ENCODE peak calls at places on chromosome 1, in five cellular contexts. C is K562, N is HepG2, Q is GM12878, G is SK-N-SH. H is an unnamed sample.

GRCh38 chr1:180630408-180631196 is 1.2 kb upstream of the XPR1 start:
- DNase-seq in G (no peak), N (no peak), C (no peak), Q (no peak), H (no peak)

GRCh38 chr1:34851431-34852105 is 8.0 kb downstream of the SMIM12 start:
- DNase-seq in Q (no peak), C (no peak), N (no peak), G (no peak), H (no peak)

GRCh38 chr1:46569909-46570725 is 18.7 kb upstream of the KNCN start:
- DNase-seq in C (no peak), N (no peak), G (no peak), Q (no peak), H (no peak)

GRCh38 chr1:20184481-20184900 is 1.4 kb upstream of the UBXN10 start:
- DNase-seq in Q (no peak), G (no peak), N (peak; percentile 49), C (peak; percentile 34), H (no peak)

GRCh38 chr1:205285391-205286101 is 36.0 kb downstream of the NUAK2 start:
- DNase-seq in Q (peak; percentile 76), C (no peak), N (no peak), G (no peak), H (no peak)

GRCh38 chr1:230753191-230753585 is 6.0 kb downstream of the CAPN9 start:
- DNase-seq in N (no peak), Q (no peak), G (no peak), C (no peak), H (no peak)

GRCh38 chr1:194705123-194705522 is 1518.7 kb upstream of the B3GALT2 start:
- DNase-seq in C (no peak), Q (no peak), G (no peak), N (no peak), H (no peak)

GRCh38 chr1:47758341-47759237 is 238.6 kb downstream of the TRABD2B start:
- DNase-seq in G (no peak), C (no peak), Q (no peak), N (no peak), H (no peak)

GRCh38 chr1:89457046-89457445 is 67.6 kb upstream of the LRRC8B start:
- DNase-seq in C (no peak), Q (no peak), G (no peak), N (no peak), H (no peak)

GRCh38 chr1:169949139-169949538 is 55.4 kb upstream of the SCYL3 start:
- DNase-seq in Q (no peak), G (no peak), C (no peak), N (no peak), H (no peak)

GRCh38 chr1:2228157-2228594 is at the start of gene SKI:
- DNase-seq in C (peak; percentile 81), Q (no peak), G (no peak), N (no peak), H (no peak)

GRCh38 chr1:21586926-21587601 is 77.8 kb downstream of the ALPL start:
- DNase-seq in N (peak; percentile 69), C (peak; percentile 90), G (peak; percentile 80), Q (no peak), H (no peak)

GRCh38 chr1:70048336-70048735 is 157.0 kb downstream of the LRRC40 start:
- DNase-seq in Q (no peak), C (no peak), G (no peak), N (no peak), H (no peak)

GRCh38 chr1:3029991-3030662 is 8.9 kb downstream of the ACTRT2 start:
- DNase-seq in C (no peak), Q (no peak), N (no peak), G (no peak), H (no peak)

GRCh38 chr1:155553349-155553748 is 9.3 kb downstream of the ASH1L start:
- DNase-seq in C (no peak), N (no peak), G (no peak), Q (no peak), H (no peak)

GRCh38 chr1:162951553-162952315 is 90.8 kb upstream of the CCDC190 start:
- DNase-seq in N (no peak), C (no peak), G (no peak), Q (peak; percentile 42), H (no peak)
- TF ChIP-seq FOXM1 in N (no peak), C (no peak), G (no peak), Q (no peak), H (no peak)

GRCh38 chr1:175269151-175269550 is 76.6 kb upstream of the KIAA0040 start:
- DNase-seq in N (no peak), C (no peak), Q (no peak), G (no peak), H (no peak)

GRCh38 chr1:175270361-175270760 is 77.8 kb upstream of the KIAA0040 start:
- DNase-seq in G (no peak), C (no peak), Q (no peak), N (no peak), H (no peak)

GRCh38 chr1:175267716-175268416 is 75.3 kb upstream of the KIAA0040 start:
- DNase-seq in C (no peak), Q (no peak), N (no peak), G (no peak), H (no peak)

GRCh38 chr1:175272361-175272760 is 79.8 kb upstream of the KIAA0040 start:
- DNase-seq in C (no peak), N (no peak), Q (no peak), G (no peak), H (no peak)

DNA sequence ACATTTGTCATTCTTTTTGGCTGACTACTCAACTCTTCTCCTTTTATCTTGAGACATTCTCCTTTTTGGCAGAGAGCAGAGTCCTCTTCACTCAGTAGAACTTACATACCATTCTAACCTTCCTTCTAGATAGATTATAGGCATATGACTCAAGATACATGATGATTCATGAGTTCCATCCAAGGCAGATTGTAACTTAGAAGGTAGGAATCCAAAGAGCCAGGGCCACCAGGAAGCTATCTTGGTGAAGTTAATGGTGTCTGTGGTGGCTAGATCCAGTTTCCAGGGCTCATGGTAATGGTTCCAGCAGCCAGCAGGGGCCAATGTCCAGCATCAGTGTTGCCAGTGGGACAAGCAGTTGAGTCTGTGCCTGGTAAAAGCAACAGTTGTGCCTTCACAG is 76.1 kb upstream of the KIAA0040 start:
- DNase-seq in N (no peak), C (no peak), G (no peak), Q (no peak), H (no peak)
- TF ChIP-seq FOXM1 in N (no peak), C (no peak), G (no peak), Q (no peak), H (no peak)

GRCh38 chr1:51973587-51974474 is 16.7 kb downstream of the RAB3B start:
- DNase-seq in C (no peak), Q (peak; percentile 30), N (no peak), G (no peak), H (no peak)
- TF ChIP-seq FOXM1 in C (no peak), Q (no peak), N (no peak), G (no peak), H (no peak)

GRCh38 chr1:18819986-18820790 is 39.3 kb downstream of the TAS1R2 start:
- DNase-seq in N (no peak), Q (no peak), G (no peak), C (no peak), H (no peak)
- TF ChIP-seq FOXM1 in N (no peak), Q (no peak), G (no peak), C (no peak), H (no peak)

GRCh38 chr1:202760589-202760988 is 47.6 kb downstream of the KDM5B start:
- DNase-seq in Q (no peak), N (no peak), G (no peak), C (no peak), H (no peak)
- TF ChIP-seq FOXM1 in Q (no peak), N (no peak), G (no peak), C (no peak), H (no peak)

GRCh38 chr1:241482761-241483250 is 36.7 kb downstream of the FH start:
- DNase-seq in Q (no peak), C (peak; percentile 27), N (no peak), G (no peak), H (no peak)
- TF ChIP-seq FOXM1 in Q (no peak), C (no peak), N (no peak), G (peak; percentile 58), H (no peak)